ENCODE peak calls at places on chromosomes 1 and 21, in nine cellular contexts. Z, W, G, R, B, U, A, X and M are unnamed samples.

GRCh38 chr1:217590598-217590997 is 40.3 kb downstream of the GPATCH2 start:
- DNase-seq in U (no peak), W (no peak), X (no peak), A (no peak), G (no peak), Z (no peak), B (no peak), R (no peak), M (no peak)

GRCh38 chr1:5724847-5725246 is 267.4 kb downstream of the NPHP4 start:
- DNase-seq in U (no peak), G (no peak), A (no peak), R (peak; percentile 30), B (no peak), W (no peak), X (no peak), Z (no peak), M (no peak)

GRCh38 chr1:101240041-101240430 is 3.2 kb downstream of the S1PR1 start:
- DNase-seq in Z (no peak), R (peak; percentile 62), G (peak; percentile 13), X (no peak), W (no peak), A (no peak), B (no peak), U (no peak), M (no peak)

GRCh38 chr1:1069061-1069710 is 4.9 kb downstream of the RNF223 start:
- DNase-seq in Z (peak; percentile 85), B (peak; percentile 99), A (no peak), R (peak; percentile 90), U (no peak), X (peak; percentile 40), W (no peak), G (peak; percentile 75), M (peak; percentile 98)

GRCh38 chr1:72288886-72289285 is 6.5 kb upstream of the NEGR1 start:
- DNase-seq in X (no peak), A (no peak), Z (no peak), B (no peak), W (no peak), R (no peak), U (no peak), G (no peak), M (no peak)

GRCh38 chr1:170407601-170408000 is 124.4 kb upstream of the GORAB start:
- DNase-seq in R (no peak), B (no peak), U (no peak), A (no peak), X (peak; percentile 33), G (no peak), W (no peak), Z (no peak), M (no peak)

GRCh38 chr1:192830596-192831241 is 21.9 kb downstream of the RGS2 start:
- DNase-seq in A (no peak), B (no peak), Z (no peak), X (no peak), W (no peak), R (no peak), G (no peak), U (no peak), M (no peak)

GRCh38 chr1:33918368-33918767 is 54.5 kb downstream of the HMGB4 start:
- DNase-seq in W (no peak), B (no peak), R (no peak), A (no peak), U (no peak), G (no peak), X (peak; percentile 27), Z (no peak), M (no peak)

GRCh38 chr21:42669069-42669468 is 15.6 kb downstream of the PDE9A start:
- DNase-seq in X (no peak), B (no peak), U (no peak), A (no peak), Z (no peak), R (no peak), W (no peak), G (no peak), M (no peak)
- TF ChIP-seq CTCF in X (no peak), B (no peak), U (no peak), A (no peak), Z (no peak), R (peak; percentile 27), W (no peak), G (no peak), M (no peak)

DNA sequence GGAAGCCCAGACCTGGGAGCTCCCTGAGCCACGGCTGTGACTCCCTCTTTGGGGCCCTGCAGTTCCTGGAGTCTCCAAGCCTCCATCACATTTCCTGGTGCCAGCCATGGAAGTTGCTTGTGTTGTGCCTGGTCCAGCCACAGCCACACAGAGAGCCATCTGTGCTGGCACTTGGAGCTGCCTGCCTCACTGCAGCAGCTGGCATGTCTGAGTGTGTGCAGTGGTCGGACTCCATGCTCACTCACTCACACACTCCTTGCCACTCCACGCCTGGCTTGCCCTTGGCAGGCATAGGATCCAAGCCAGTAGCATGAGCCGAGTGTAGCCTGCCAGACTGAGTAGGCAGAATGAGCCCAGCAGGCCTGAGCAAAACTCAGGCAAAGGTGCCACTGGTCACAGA is 516.3 kb upstream of the BEND5 start:
- DNase-seq in Z (no peak), W (no peak), A (no peak), R (no peak), B (no peak), X (no peak), U (no peak), G (peak; percentile 2), M (no peak)
- TF ChIP-seq CTCF in Z (no peak), W (no peak), A (no peak), R (no peak), B (no peak), X (no peak), U (no peak), G (no peak), M (no peak)

GRCh38 chr21:21751286-21751685 is 753.1 kb downstream of the NCAM2 start:
- DNase-seq in U (no peak), G (no peak), W (no peak), A (no peak), B (no peak), X (no peak), R (no peak), Z (no peak), M (no peak)
- TF ChIP-seq CTCF in U (peak; percentile 28), G (peak; percentile 48), W (no peak), A (no peak), B (no peak), X (no peak), R (no peak), Z (no peak), M (no peak)

DNA sequence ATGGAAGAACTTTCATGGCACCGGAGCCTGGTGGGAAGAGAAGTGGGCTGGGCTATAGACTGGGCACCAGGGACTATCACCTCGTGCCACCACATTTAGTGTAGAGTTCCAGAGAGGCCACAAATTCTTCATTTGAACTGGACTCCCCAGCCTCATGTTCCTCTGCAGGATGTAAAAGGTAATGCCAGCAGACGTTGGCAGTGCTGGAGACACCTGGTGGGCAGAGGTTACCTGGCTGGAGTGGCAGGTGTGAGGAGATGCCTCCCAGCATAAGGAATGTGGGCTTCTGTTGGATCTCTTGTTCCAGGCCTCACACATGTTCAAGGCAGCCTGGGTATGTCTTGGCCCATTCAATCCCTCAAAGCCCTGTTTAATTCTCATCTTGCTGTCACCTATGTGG is 35.2 kb downstream of the TEX35 start:
- DNase-seq in B (no peak), Z (no peak), R (no peak), X (no peak), W (no peak), U (no peak), A (peak; percentile 34), G (no peak), M (no peak)
- TF ChIP-seq CTCF in B (no peak), Z (peak; percentile 34), R (no peak), X (no peak), W (no peak), U (no peak), A (no peak), G (no peak), M (no peak)